ENCODE peak calls at places on chromosomes 3 and 15, in nine cellular contexts. U is astrocyte of the spinal cord, S is AG04450, Z is AG09309, C is fibroblast of mammary gland, W is psoas muscle, F is GM12864, V is ovary, L is hepatocyte. A is an unnamed sample.
A peak's percentile ranks its signal among the peaks of the same experiment; 100 is the strongest.

GRCh38 chr3:178444416-178444815 is 91.8 kb upstream of the KCNMB2 start:
- DNase-seq in U (no peak), S (no peak), Z (no peak), C (no peak), W (no peak), F (no peak), V (no peak), L (no peak), A (no peak)

GRCh38 chr3:141287326-141287725 is 55.7 kb downstream of the PXYLP1 start:
- DNase-seq in U (no peak), S (no peak), Z (no peak), C (no peak), W (no peak), F (no peak), V (no peak), L (no peak), A (no peak)

GRCh38 chr3:117706037-117706436 is 996.5 kb downstream of the TUSC7 start:
- DNase-seq in U (peak; percentile 69), S (peak; percentile 92), Z (peak; percentile 57), C (peak; percentile 93), W (no peak), F (no peak), V (no peak), L (no peak), A (peak; percentile 82)

GRCh38 chr15:44199393-44199792 is 4.3 kb upstream of the FRMD5 start:
- DNase-seq in U (no peak), S (no peak), Z (no peak), C (no peak), W (no peak), F (no peak), V (no peak), L (peak; percentile 7), A (no peak)

GRCh38 chr15:45157056-45157455 is 27.3 kb downstream of the DUOX1 start:
- DNase-seq in U (peak; percentile 60), S (peak; percentile 16), Z (peak; percentile 73), C (peak; percentile 84), W (no peak), F (no peak), V (no peak), L (no peak), A (peak; percentile 90)

GRCh38 chr3:195270350-195271115 is 426 bp downstream of the XXYLT1 start:
- DNase-seq in U (peak; percentile 81), S (no peak), Z (no peak), C (peak; percentile 29), W (peak; percentile 40), F (no peak), V (peak; percentile 60), L (peak; percentile 90), A (peak; percentile 49)

GRCh38 chr3:194687638-194688206 is 2.0 kb downstream of the FAM43A start:
- DNase-seq in U (peak; percentile 68), S (no peak), Z (no peak), C (peak; percentile 59), W (peak; percentile 80), F (no peak), V (peak; percentile 43), L (peak; percentile 87), A (peak; percentile 49)

GRCh38 chr15:95025924-95026728 is 794.8 kb downstream of the MCTP2 start:
- DNase-seq in U (peak; percentile 75), S (peak; percentile 33), Z (no peak), C (peak; percentile 69), W (peak; percentile 18), F (no peak), V (peak; percentile 43), L (peak; percentile 56), A (peak; percentile 47)

GRCh38 chr3:129503387-129504010 is 24.9 kb upstream of the RHO start:
- DNase-seq in U (no peak), S (no peak), Z (no peak), C (no peak), W (no peak), F (no peak), V (no peak), L (no peak), A (peak; percentile 8)

GRCh38 chr3:189337672-189338071 is 165.9 kb downstream of the TPRG1 start:
- DNase-seq in U (no peak), S (no peak), Z (no peak), C (no peak), W (no peak), F (no peak), V (no peak), L (peak; percentile 30), A (no peak)

DNA sequence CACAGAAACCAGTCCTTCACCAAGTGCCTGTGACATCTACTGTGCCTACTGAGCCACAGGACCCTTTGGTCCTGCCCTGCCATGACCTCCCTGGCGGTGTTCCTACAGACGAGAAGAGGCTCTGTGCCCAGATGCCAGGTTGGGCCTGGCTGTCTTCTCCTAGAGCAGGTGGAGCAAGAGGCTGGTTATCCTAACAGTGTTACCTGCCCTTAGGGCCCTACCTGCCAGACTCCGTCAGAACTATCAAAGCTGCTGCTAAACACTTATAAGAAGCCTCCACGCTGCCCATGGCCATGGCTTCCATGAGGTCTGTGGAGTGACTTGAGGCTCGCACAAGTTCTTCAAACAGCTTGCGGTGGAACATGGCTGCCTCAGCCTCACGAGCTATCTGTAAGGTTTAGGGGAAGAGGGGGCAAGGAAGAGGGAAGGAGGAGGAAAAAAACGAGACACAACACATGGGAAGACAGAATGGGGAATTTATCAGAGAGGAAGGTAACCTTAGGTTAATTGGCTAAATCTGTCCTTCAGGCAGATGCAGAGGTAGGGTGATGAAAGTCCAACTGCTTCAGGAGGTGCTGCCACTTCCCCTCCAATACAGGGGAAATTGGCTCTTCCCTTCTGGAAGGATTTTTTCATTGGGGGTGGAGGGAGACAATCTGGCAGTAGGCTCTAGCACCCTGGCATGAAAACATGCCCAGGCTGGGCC is 5.4 kb upstream of the GRAMD2A start:
- DNase-seq in U (no peak), S (no peak), Z (no peak), C (no peak), W (no peak), F (no peak), V (no peak), L (no peak), A (no peak)
- H3K4me3 ChIP-seq in U (no peak overlapping the region), S (no peak overlapping the region), Z (no peak overlapping the region), C (no peak overlapping the region), W (no peak overlapping the region), F (no peak overlapping the region), V (no peak overlapping the region), L (no peak overlapping the region), A (no peak overlapping the region)

GRCh38 chr15:63042879-63043340 is 363 bp downstream of the TPM1 start:
- DNase-seq in U (no peak), S (no peak), Z (no peak), C (peak; percentile 35), W (peak; percentile 36), F (no peak), V (no peak), L (peak; percentile 24), A (no peak)

GRCh38 chr15:63040954-63041353 is 1.6 kb upstream of the TPM1 start:
- DNase-seq in U (no peak), S (no peak), Z (no peak), C (no peak), W (no peak), F (no peak), V (no peak), L (no peak), A (no peak)

GRCh38 chr15:63043391-63044076 is 987 bp downstream of the TPM1 start:
- DNase-seq in U (peak; percentile 21), S (no peak), Z (no peak), C (no peak), W (peak; percentile 41), F (no peak), V (peak; percentile 45), L (peak; percentile 32), A (no peak)

GRCh38 chr15:63041402-63041977 is 1.1 kb upstream of the TPM1 start:
- DNase-seq in U (no peak), S (no peak), Z (no peak), C (no peak), W (no peak), F (no peak), V (no peak), L (no peak), A (no peak)

GRCh38 chr15:63041982-63042878 is at the start of gene TPM1:
- DNase-seq in U (peak; percentile 97), S (peak; percentile 77), Z (peak; percentile 74), C (peak; percentile 54), W (peak; percentile 81), F (no peak), V (peak; percentile 88), L (peak; percentile 81), A (peak; percentile 74)
- TF ChIP-seq CTCF in U (peak; percentile 13), S (no peak), Z (peak; percentile 12), C (no peak), W (no peak), F (no peak), V (no peak), L (peak; percentile 20), A (peak; percentile 3)

GRCh38 chr3:86989611-86990010 is 1.3 kb downstream of the VGLL3 start:
- DNase-seq in U (peak; percentile 29), S (no peak), Z (no peak), C (peak; percentile 35), W (no peak), F (no peak), V (no peak), L (no peak), A (no peak)

GRCh38 chr3:86991840-86992430 is 986 bp upstream of the VGLL3 start:
- DNase-seq in U (peak; percentile 50), S (no peak), Z (no peak), C (peak; percentile 48), W (no peak), F (no peak), V (no peak), L (no peak), A (peak; percentile 52)

GRCh38 chr3:86990734-86991481 is at the start of gene VGLL3:
- DNase-seq in U (peak; percentile 94), S (peak; percentile 64), Z (no peak), C (peak; percentile 80), W (peak; percentile 77), F (no peak), V (peak; percentile 85), L (peak; percentile 88), A (no peak)

GRCh38 chr3:86990171-86990733 is 697 bp downstream of the VGLL3 start:
- DNase-seq in U (peak; percentile 36), S (no peak), Z (no peak), C (no peak), W (peak; percentile 41), F (no peak), V (peak; percentile 63), L (peak; percentile 84), A (peak; percentile 51)

GRCh38 chr3:86991482-86991815 is 500 bp upstream of the VGLL3 start:
- DNase-seq in U (no peak), S (no peak), Z (no peak), C (no peak), W (no peak), F (no peak), V (no peak), L (no peak), A (peak; percentile 79)
- H3K4me3 ChIP-seq in U (peak overlapping the region; percentile 85), S (peak overlapping the region; percentile 94), Z (peak overlapping the region; percentile 90), C (peak overlapping the region; percentile 64), W (peak overlapping the region; percentile 71), F (no peak overlapping the region), V (peak overlapping the region; percentile 70), L (peak overlapping the region; percentile 57), A (peak overlapping the region; percentile 50)

GRCh38 chr3:9467451-9467850 is 70.0 kb downstream of the SETD5 start:
- DNase-seq in U (no peak), S (no peak), Z (no peak), C (no peak), W (no peak), F (no peak), V (no peak), L (no peak), A (no peak)
- TF ChIP-seq CTCF in U (no peak), S (no peak), Z (no peak), C (no peak), W (no peak), F (no peak), V (no peak), L (no peak), A (no peak)

GRCh38 chr3:14179795-14180194 is 1.2 kb downstream of the LSM3 start:
- DNase-seq in U (no peak), S (no peak), Z (no peak), C (no peak), W (no peak), F (no peak), V (no peak), L (no peak), A (no peak)
- H3K4me3 ChIP-seq in U (no peak overlapping the region), S (no peak overlapping the region), Z (no peak overlapping the region), C (no peak overlapping the region), W (peak overlapping the region; percentile 91), F (peak overlapping the region; percentile 63), V (no peak overlapping the region), L (no peak overlapping the region), A (no peak overlapping the region)

A was measured in bronchial epithelial cell.